ENCODE peak calls at places on chromosomes 11 and 22, in ten cellular contexts. X is upper lobe of left lung, U is suprapubic skin, P is breast epithelium, N is transverse colon, G is spleen, V is esophagus muscularis mucosa, I is HepG2, D is HCT116, H is stomach. L is an unnamed sample.

GRCh38 chr22:44576311-44577260 is 78.6 kb upstream of the RTL6 start:
- DNase-seq in U (peak), H (no peak), N (no peak), I (no peak), G (no peak), P (no peak), V (no peak), D (no peak), X (no peak), L (no peak)

GRCh38 chr11:134761926-134762247 is 349.8 kb upstream of the B3GAT1 start:
- DNase-seq in G (peak), I (no peak), V (peak), D (no peak), H (no peak), P (no peak), X (no peak), U (no peak), N (no peak), L (no peak)

GRCh38 chr22:46322711-46323110 is 12.8 kb upstream of the TRMU start:
- DNase-seq in U (no peak), N (no peak), H (no peak), P (no peak), D (no peak), X (no peak), G (peak), V (no peak), I (no peak), L (no peak)

GRCh38 chr11:86151188-86152005 is 82.5 kb upstream of the PICALM start:
- DNase-seq in X (no peak), N (no peak), P (peak), H (no peak), U (no peak), G (no peak), V (no peak), I (no peak), D (no peak), L (no peak)

GRCh38 chr11:71946144-71946571 is 17.3 kb downstream of the RNF121 start:
- DNase-seq in V (no peak), G (no peak), N (no peak), H (no peak), D (no peak), P (no peak), I (peak), U (no peak), X (no peak), L (no peak)

GRCh38 chr11:24511518-24511917 is 14.7 kb downstream of the LUZP2 start:
- DNase-seq in G (no peak), H (no peak), N (no peak), U (no peak), V (no peak), P (no peak), D (no peak), X (no peak), I (no peak), L (no peak)

GRCh38 chr11:61542661-61543060 is 34.1 kb downstream of the LRRC10B start:
- DNase-seq in N (no peak), U (no peak), H (no peak), I (no peak), D (no peak), P (no peak), G (no peak), X (no peak), V (no peak), L (no peak)

GRCh38 chr11:44920451-44920850 is 30.2 kb downstream of the TP53I11 start:
- DNase-seq in N (no peak), G (no peak), I (no peak), P (no peak), V (no peak), D (no peak), U (no peak), X (no peak), H (no peak), L (no peak)

GRCh38 chr11:64334764-64335741 is 5.0 kb upstream of the CCDC88B start:
- DNase-seq in N (peak), X (peak), G (no peak), H (peak), P (no peak), V (no peak), I (peak), D (peak), U (no peak), L (peak)

GRCh38 chr11:134565343-134565891 is 153.4 kb upstream of the B3GAT1 start:
- DNase-seq in N (no peak), G (no peak), U (no peak), P (no peak), D (no peak), H (no peak), I (no peak), V (peak), X (peak), L (no peak)

GRCh38 chr11:12377824-12378593 is 638 bp downstream of the PARVA start:
- DNase-seq in U (peak), X (peak), N (peak), I (peak), P (peak), V (peak), D (peak), G (no peak), H (peak), L (no peak)

GRCh38 chr22:49586244-49586748 is 241.4 kb downstream of the BRD1 start:
- DNase-seq in D (no peak), V (no peak), I (peak), H (no peak), X (no peak), N (no peak), U (no peak), G (peak), P (no peak), L (no peak)

GRCh38 chr22:41713004-41713403 is 13.7 kb downstream of the MEI1 start:
- DNase-seq in G (no peak), X (no peak), D (peak), P (no peak), V (no peak), I (peak), U (no peak), H (no peak), N (no peak), L (no peak)

GRCh38 chr11:44621140-44621681 is 55.7 kb downstream of the CD82 start:
- DNase-seq in H (peak), D (peak), X (peak), U (peak), I (peak), V (peak), G (peak), P (peak), N (peak), L (peak)

GRCh38 chr22:50272103-50272782 is 2.1 kb upstream of the MAPK11 start:
- DNase-seq in X (no peak), H (no peak), D (no peak), U (no peak), I (no peak), P (no peak), G (no peak), N (no peak), V (no peak), L (no peak)

GRCh38 chr11:121394785-121395184 is 57.3 kb upstream of the SORL1 start:
- DNase-seq in U (no peak), H (no peak), D (no peak), V (no peak), G (no peak), I (no peak), N (no peak), P (no peak), X (no peak), L (no peak)

GRCh38 chr22:26777402-26777801 is 120.0 kb downstream of the MIAT start:
- DNase-seq in X (no peak), P (no peak), D (no peak), N (no peak), U (no peak), I (no peak), G (no peak), H (no peak), V (no peak), L (no peak)

GRCh38 chr11:131478341-131478740 is 107.9 kb downstream of the NTM start:
- DNase-seq in U (no peak), P (no peak), V (no peak), D (no peak), H (no peak), X (no peak), I (no peak), G (no peak), N (no peak), L (no peak)

GRCh38 chr11:40316171-40316570 is 1143.3 kb downstream of the LRRC4C start:
- DNase-seq in X (no peak), U (no peak), H (no peak), I (no peak), N (no peak), D (no peak), P (no peak), G (no peak), V (no peak), L (no peak)

GRCh38 chr11:40321537-40321936 is 1137.9 kb downstream of the LRRC4C start:
- DNase-seq in U (no peak), D (no peak), P (no peak), G (no peak), N (no peak), H (no peak), X (no peak), I (no peak), V (no peak), L (no peak)
- TF ChIP-seq POLR2AphosphoS5 in U (no peak), D (no peak), P (no peak), G (no peak), N (no peak), H (no peak), X (no peak), I (no peak), V (no peak), L (no peak)

GRCh38 chr11:69637601-69637955 is 3.4 kb upstream of the CCND1 start:
- DNase-seq in G (peak), U (no peak), N (no peak), I (no peak), D (no peak), V (no peak), H (no peak), X (no peak), P (no peak), L (no peak)

GRCh38 chr11:69635804-69636511 is 5.0 kb upstream of the CCND1 start:
- DNase-seq in D (no peak), V (no peak), X (no peak), P (no peak), U (no peak), N (no peak), H (no peak), I (no peak), G (no peak), L (no peak)

GRCh38 chr11:69636870-69637600 is 3.9 kb upstream of the CCND1 start:
- DNase-seq in V (no peak), P (no peak), I (no peak), H (no peak), X (no peak), D (no peak), U (no peak), N (no peak), G (peak), L (no peak)

GRCh38 chr11:69635210-69635609 is 5.7 kb upstream of the CCND1 start:
- DNase-seq in G (no peak), U (no peak), H (no peak), V (no peak), D (no peak), P (no peak), X (no peak), I (no peak), N (no peak), L (no peak)

DNA sequence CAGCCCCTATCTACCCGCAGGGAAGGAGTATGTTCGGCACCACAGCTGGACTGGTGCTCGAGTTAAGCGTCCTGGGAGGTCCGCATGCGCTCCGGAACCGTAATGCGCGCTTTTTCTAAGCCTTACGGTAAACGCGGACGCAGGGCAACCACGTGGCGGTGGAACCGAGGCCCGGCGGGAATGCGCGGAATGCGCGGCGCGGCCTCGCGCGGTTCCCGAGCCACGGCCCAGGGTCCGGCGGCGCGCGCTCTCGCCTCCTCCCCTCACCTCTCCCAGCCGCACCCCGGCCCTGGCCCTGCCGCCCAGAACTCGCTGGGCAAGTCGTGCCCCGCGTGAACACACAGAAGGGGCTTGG is 4.5 kb upstream of the CCND1 start:
- DNase-seq in N (peak), U (no peak), X (peak), D (peak), I (no peak), G (no peak), H (peak), P (no peak), V (no peak), L (no peak)
- TF ChIP-seq POLR2A in N (no peak), U (no peak), X (no peak), D (no peak), I (no peak), G (no peak), H (no peak), P (no peak), V (no peak), L (no peak)

GRCh38 chr11:48024635-48025071 is 44.3 kb downstream of the PTPRJ start:
- DNase-seq in H (no peak), I (no peak), D (no peak), U (no peak), V (no peak), G (peak), P (no peak), N (no peak), X (no peak), L (no peak)
- TF ChIP-seq POLR2AphosphoS5 in H (no peak), I (no peak), D (no peak), U (no peak), V (no peak), G (no peak), P (no peak), N (no peak), X (no peak), L (no peak)

DNA sequence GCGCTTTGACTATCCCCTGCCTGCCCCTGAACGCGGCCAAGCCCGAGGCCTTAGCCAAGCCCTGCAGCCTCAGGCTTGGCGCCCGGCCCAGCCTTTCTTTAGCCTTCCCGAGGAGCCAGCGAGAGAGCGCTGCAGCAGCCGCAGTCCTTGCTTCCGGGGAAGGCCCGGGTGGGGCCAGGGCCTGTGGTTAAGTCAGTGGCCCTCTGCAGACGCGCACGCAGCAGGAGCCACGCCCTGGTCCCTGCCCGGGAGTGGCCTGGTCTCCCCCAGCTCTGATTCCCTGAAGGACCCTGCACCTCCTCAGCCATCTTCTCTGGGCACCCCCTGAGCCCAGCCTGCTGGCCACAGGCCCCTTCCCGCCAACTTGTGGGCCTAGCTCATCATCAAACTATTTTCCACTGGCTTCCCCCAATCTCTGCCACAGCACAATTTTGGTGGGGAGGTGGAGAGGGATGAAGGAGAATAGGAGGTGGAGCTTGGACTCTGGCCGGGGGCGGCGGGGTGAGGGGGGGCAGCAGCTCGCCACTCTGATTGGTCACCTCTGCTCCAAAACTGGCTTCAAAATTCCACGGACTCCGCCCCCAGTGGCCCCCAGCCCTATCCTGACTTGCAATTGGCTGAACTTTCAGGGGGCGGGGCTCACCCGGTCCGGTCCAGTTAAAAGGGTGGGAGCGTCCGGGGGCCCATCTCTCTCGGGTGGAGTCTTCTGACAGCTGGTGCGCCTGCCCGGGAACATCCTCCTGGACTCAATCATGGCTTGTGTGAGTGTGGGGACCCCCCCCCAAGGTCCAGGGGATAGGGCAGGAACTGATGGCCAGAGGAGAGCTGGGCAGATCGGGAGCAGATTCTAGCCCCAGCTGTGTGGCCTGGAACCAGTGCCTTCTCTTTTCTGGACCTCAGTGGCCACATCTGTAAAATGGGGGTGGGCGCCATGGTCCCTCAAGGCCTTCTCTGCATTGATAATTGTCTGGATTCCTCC is at the start of gene LGALS1:
- DNase-seq in V (peak), N (peak), G (peak), I (peak), H (peak), X (peak), P (peak), D (peak), U (peak), L (peak)
- TF ChIP-seq POLR2A in V (peak), N (peak), G (no peak), I (peak), H (no peak), X (peak), P (no peak), D (peak), U (no peak), L (peak)

DNA sequence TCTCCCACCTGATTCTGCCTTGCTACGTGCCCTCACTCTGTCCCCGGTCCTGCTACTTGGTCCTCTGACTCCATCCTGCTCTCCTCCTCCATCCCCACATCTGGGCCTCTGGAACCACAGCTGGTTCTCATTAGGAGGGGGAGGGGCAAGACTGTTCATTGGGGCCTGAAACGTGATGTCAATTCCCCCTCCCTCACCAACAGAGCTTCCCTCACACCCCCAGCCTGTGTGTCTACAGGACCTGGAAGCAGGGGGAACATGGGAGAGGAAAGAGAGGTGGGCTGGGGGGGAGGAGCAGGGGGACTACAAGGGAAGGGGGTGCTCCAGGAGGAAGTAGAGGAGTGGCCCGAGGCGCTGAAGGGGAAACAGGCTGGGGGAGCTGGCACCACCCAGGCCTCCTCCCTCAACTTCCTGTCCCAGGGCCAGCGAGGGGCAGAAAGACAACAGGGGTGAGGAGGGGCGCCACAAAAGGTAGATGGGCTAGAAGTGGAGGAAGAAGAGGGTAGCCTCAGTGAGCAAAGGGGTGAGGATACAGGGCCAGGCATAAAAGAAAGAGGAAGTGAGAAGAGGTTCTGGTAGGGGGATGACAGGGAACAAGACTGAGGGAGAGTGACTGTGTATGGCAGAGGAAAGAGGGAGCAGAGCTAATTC is 8.9 kb downstream of the DCHS1 start:
- DNase-seq in U (no peak), G (peak), H (no peak), D (no peak), I (no peak), X (no peak), N (no peak), P (no peak), V (no peak), L (no peak)
- TF ChIP-seq POLR2AphosphoS5 in U (no peak), G (peak), H (no peak), D (no peak), I (no peak), X (no peak), N (no peak), P (no peak), V (no peak), L (no peak)

DNA sequence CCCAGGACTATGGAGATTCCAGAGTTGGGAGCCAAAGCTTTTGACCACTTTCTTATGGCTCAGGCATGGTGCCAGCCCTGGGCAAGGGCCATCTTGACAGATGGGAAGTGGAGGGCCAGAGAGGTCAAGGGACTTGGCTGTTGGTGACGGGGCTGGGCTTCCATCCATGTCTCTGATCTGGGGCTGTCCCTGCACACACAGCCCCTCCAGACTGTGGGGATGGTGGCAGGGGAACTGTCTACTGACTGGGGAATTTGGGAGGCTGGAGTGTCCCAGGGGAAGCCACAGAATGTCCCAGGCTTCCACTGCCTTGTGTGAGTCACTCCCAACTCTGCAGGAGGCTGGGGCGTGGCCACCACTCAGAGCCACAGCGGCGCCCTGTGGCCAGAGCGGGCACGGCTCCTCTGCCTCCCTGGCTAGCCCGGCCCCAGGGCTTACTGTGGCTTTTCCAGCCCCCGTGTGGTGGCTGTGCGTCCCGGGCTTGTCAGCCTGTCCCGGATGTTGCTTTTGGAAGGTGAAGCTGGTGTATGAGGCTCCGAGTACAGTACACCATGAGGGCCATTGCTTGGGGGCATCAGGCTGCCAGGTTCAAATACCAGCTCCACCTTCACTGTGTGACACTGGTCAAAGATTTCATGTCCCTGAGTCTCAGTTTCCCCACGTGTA is 19.6 kb downstream of the C22orf23 start:
- DNase-seq in D (peak), V (no peak), P (peak), G (peak), H (peak), X (peak), U (peak), N (peak), I (peak), L (peak)
- TF ChIP-seq POLR2A in D (no peak), V (no peak), P (no peak), G (no peak), H (no peak), X (no peak), U (no peak), N (no peak), I (no peak), L (no peak)